ENCODE peak calls at places on chromosome 6, in four cellular contexts. One of them, this sample, is unnamed.

GRCh38 chr6:119568580-119568979 is 219.0 kb upstream of the MAN1A1 start:
- DNase-seq in HepG2: no peak
- DNase-seq in type B pancreatic cell: no peak
- DNase-seq in ascending aorta: no peak
- DNase-seq in this sample: no peak

GRCh38 chr6:5034736-5035135 is 30.9 kb upstream of the RPP40 start:
- DNase-seq in HepG2: no peak
- DNase-seq in ascending aorta: no peak
- DNase-seq in type B pancreatic cell: no peak
- DNase-seq in this sample: no peak

GRCh38 chr6:7568021-7568420 is 22.0 kb upstream of the SNRNP48 start:
- DNase-seq in type B pancreatic cell: no peak
- DNase-seq in ascending aorta: no peak
- DNase-seq in HepG2: no peak
- DNase-seq in this sample: no peak

GRCh38 chr6:118963003-118963402 is 28.0 kb upstream of the MCM9 start:
- DNase-seq in ascending aorta: no peak
- DNase-seq in type B pancreatic cell: no peak
- DNase-seq in HepG2: no peak
- DNase-seq in this sample: no peak

GRCh38 chr6:36840471-36841461 is 1.5 kb upstream of the CPNE5 start:
- DNase-seq in ascending aorta: no peak
- DNase-seq in HepG2: peak; percentile 64
- DNase-seq in type B pancreatic cell: no peak
- DNase-seq in this sample: peak; percentile 50

GRCh38 chr6:47722178-47722577 is 23.8 kb downstream of the ADGRF4 start:
- DNase-seq in type B pancreatic cell: no peak
- DNase-seq in ascending aorta: no peak
- DNase-seq in HepG2: no peak
- DNase-seq in this sample: no peak

GRCh38 chr6:90496617-90497016 is 90.3 kb downstream of the MAP3K7 start:
- DNase-seq in HepG2: no peak
- DNase-seq in type B pancreatic cell: no peak
- DNase-seq in ascending aorta: no peak
- DNase-seq in this sample: no peak

GRCh38 chr6:131946404-131946991 is 4.7 kb downstream of the CCN2 start:
- DNase-seq in ascending aorta: no peak
- DNase-seq in HepG2: peak; percentile 50
- DNase-seq in type B pancreatic cell: no peak
- DNase-seq in this sample: no peak

GRCh38 chr6:105484238-105485161 is 81.6 kb upstream of the PREP start:
- DNase-seq in type B pancreatic cell: no peak
- DNase-seq in ascending aorta: no peak
- DNase-seq in HepG2: peak; percentile 41
- DNase-seq in this sample: no peak

DNA sequence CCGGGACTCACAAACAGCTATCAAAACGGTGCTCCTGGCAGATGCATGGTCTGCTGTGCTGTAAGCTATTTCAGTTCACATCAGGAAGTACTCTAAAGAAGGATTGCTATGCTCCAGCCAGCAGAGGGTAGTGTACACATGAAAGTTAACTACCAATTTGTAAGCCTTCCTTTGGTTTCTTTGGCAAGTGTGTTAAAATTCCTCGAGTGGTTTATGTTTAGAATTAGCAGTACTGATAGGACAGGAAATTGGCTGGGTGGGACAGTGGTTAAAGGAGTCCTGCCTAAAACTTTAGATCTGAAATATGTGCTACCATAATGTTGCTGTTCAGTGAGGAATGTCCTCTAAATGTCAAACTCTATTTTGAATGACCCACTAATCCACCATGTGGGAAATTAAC is 47.4 kb downstream of the TRMT11 start:
- DNase-seq in type B pancreatic cell: no peak
- DNase-seq in ascending aorta: no peak
- DNase-seq in HepG2: peak; percentile 68
- DNase-seq in this sample: no peak
- TF ChIP-seq CTCF in type B pancreatic cell: peak; percentile 77
- TF ChIP-seq CTCF in ascending aorta: peak; percentile 50
- TF ChIP-seq CTCF in HepG2: peak; percentile 78
- TF ChIP-seq CTCF in this sample: peak; percentile 32

GRCh38 chr6:48765352-48765961 is 654.5 kb upstream of the PTCHD4 start:
- DNase-seq in HepG2: peak; percentile 46
- DNase-seq in ascending aorta: no peak
- DNase-seq in type B pancreatic cell: no peak
- DNase-seq in this sample: peak; percentile 33
- TF ChIP-seq CTCF in HepG2: peak; percentile 73
- TF ChIP-seq CTCF in ascending aorta: no peak
- TF ChIP-seq CTCF in type B pancreatic cell: peak; percentile 83
- TF ChIP-seq CTCF in this sample: peak; percentile 47

DNA sequence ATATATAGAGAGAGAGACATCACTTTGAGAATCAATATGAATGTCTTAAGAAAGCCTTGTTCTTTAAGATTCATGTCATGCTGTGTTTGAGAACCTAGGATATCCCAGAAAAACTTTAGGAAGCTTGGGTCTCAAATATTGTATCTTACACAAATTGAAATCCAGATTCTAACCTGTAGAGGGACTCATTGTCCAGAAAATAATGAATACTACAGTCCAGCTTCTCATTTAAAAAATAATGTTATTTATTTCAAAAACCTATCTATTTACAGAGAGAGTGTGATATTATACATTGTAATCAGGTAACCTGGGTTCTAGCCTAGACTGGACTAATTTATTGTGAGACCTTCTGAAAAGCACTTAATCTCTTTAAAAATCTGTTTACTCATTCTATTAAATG is 4.2 kb downstream of the RFX6 start:
- DNase-seq in HepG2: peak; percentile 9
- DNase-seq in type B pancreatic cell: no peak
- DNase-seq in ascending aorta: no peak
- DNase-seq in this sample: no peak
- TF ChIP-seq CTCF in HepG2: peak; percentile 42
- TF ChIP-seq CTCF in type B pancreatic cell: peak; percentile 52
- TF ChIP-seq CTCF in ascending aorta: no peak
- TF ChIP-seq CTCF in this sample: no peak

GRCh38 chr6:82348130-82348529 is 15.5 kb upstream of the TPBG start:
- DNase-seq in ascending aorta: no peak
- DNase-seq in HepG2: no peak
- DNase-seq in type B pancreatic cell: no peak
- DNase-seq in this sample: no peak
- TF ChIP-seq CTCF in ascending aorta: no peak
- TF ChIP-seq CTCF in HepG2: no peak
- TF ChIP-seq CTCF in type B pancreatic cell: peak; percentile 23
- TF ChIP-seq CTCF in this sample: no peak

DNA sequence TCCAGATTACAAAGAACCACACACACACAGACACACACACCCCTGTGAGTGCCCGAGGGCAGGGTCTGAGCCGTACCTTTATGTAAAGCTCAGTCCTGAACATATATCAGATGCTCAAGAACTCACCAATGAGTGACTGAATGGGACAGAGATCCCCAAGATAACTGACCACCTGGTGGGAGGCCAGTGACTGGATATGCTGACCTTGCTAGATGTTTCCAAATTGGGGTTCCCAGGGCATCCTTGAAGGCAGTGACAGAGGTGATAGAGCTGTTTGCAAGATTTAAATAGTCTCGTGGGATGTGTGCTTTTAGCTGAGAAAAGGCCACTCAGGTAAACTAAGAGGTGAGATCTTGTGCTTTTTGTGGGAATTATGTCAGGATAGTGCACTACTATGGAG is 39.3 kb downstream of the KCNK17 start:
- DNase-seq in HepG2: no peak
- DNase-seq in ascending aorta: no peak
- DNase-seq in type B pancreatic cell: no peak
- DNase-seq in this sample: no peak
- TF ChIP-seq CTCF in HepG2: no peak
- TF ChIP-seq CTCF in ascending aorta: no peak
- TF ChIP-seq CTCF in type B pancreatic cell: no peak
- TF ChIP-seq CTCF in this sample: no peak